ENCODE peak calls at places on chromosomes 4 and X, in six cellular contexts. K, I, V, Z, O and Q are unnamed samples.

GRCh38 chr4:1567808-1568581 is 116.1 kb downstream of the FAM53A start:
- DNase-seq in Z (no peak), V (no peak), K (no peak), I (no peak), O (no peak), Q (no peak)

GRCh38 chr4:10124167-10124930 is 7.8 kb upstream of the WDR1 start:
- DNase-seq in I (no peak), V (no peak), Z (no peak), O (no peak), K (no peak), Q (no peak)

GRCh38 chr4:79679859-79680258 is 271.8 kb upstream of the GK2 start:
- DNase-seq in V (no peak), K (no peak), Z (no peak), I (no peak), O (no peak), Q (no peak)

GRCh38 chrX:104318330-104319009 is 63.7 kb upstream of the ESX1 start:
- DNase-seq in K (peak), Z (peak), O (no peak), I (no peak), V (no peak), Q (peak)

GRCh38 chr4:118177121-118177520 is 142.8 kb downstream of the NDST3 start:
- DNase-seq in O (no peak), I (no peak), Z (no peak), V (no peak), K (no peak), Q (no peak)

GRCh38 chrX:110665636-110666035 is 130.0 kb downstream of the CHRDL1 start:
- DNase-seq in V (peak), K (no peak), I (no peak), Z (peak), O (no peak), Q (peak)

GRCh38 chr4:146638801-146639351 is at the start of gene POU4F2:
- DNase-seq in K (no peak), Z (no peak), O (no peak), V (no peak), I (no peak), Q (peak)

GRCh38 chr4:65865489-65865888 is 195.2 kb upstream of the EPHA5 start:
- DNase-seq in I (no peak), K (no peak), O (no peak), Z (no peak), V (no peak), Q (peak)

GRCh38 chr4:94882756-94883155 is 125.0 kb downstream of the BMPR1B start:
- DNase-seq in V (no peak), O (no peak), I (no peak), Z (no peak), K (no peak), Q (no peak)

GRCh38 chr4:73673286-73673685 is 53.0 kb upstream of the RASSF6 start:
- DNase-seq in Z (no peak), V (no peak), I (no peak), O (no peak), K (no peak), Q (no peak)

GRCh38 chrX:118729043-118729652 is 1.7 kb downstream of the IL13RA1 start:
- DNase-seq in O (no peak), Z (no peak), K (no peak), I (no peak), V (no peak), Q (no peak)

GRCh38 chr4:100022792-100023222 is 72.7 kb upstream of the H2AZ1 start:
- DNase-seq in O (no peak), I (no peak), Z (peak), V (no peak), K (no peak), Q (peak)

GRCh38 chrX:101219116-101219839 is at the start of gene DRP2:
- DNase-seq in V (no peak), K (no peak), O (no peak), I (no peak), Z (peak), Q (no peak)

GRCh38 chr4:163404570-163404969 is 60.9 kb downstream of the NPY5R start:
- DNase-seq in Z (no peak), K (no peak), V (no peak), I (no peak), O (no peak), Q (peak)

GRCh38 chrX:35416783-35417182 is 381.4 kb upstream of the MAGEB16 start:
- DNase-seq in O (no peak), V (no peak), K (no peak), I (no peak), Z (no peak), Q (no peak)

GRCh38 chr4:118034061-118034785 is at the start of gene NDST3:
- DNase-seq in V (peak), O (no peak), K (peak), I (peak), Z (peak), Q (peak)

GRCh38 chr4:38082424-38083374 is 122.5 kb downstream of the PTTG2 start:
- DNase-seq in I (no peak), K (no peak), Z (peak), V (no peak), O (no peak), Q (peak)

GRCh38 chrX:123814343-123814742 is 45.5 kb upstream of the XIAP start:
- DNase-seq in K (no peak), V (no peak), O (no peak), I (no peak), Z (no peak), Q (no peak)

GRCh38 chrX:10833299-10834169 is 213.1 kb upstream of the MID1 start:
- DNase-seq in K (peak), Z (no peak), V (peak), O (no peak), I (no peak), Q (peak)

GRCh38 chr4:119939066-119939995 is 127.3 kb downstream of the MAD2L1 start:
- DNase-seq in O (no peak), Z (peak), V (peak), K (no peak), I (no peak), Q (peak)

GRCh38 chrX:25028726-25029125 is 13.0 kb upstream of the ARX start:
- DNase-seq in V (no peak), O (no peak), I (no peak), Z (peak), K (no peak), Q (peak)

GRCh38 chr4:159413252-159413941 is 310.5 kb downstream of the RAPGEF2 start:
- DNase-seq in Z (peak), V (no peak), O (no peak), K (no peak), I (no peak), Q (no peak)

GRCh38 chrX:74535211-74535621 is 79.2 kb downstream of the RLIM start:
- DNase-seq in Z (peak), K (peak), V (peak), I (no peak), O (no peak), Q (peak)

GRCh38 chr4:17447675-17448298 is 64.1 kb downstream of the QDPR start:
- DNase-seq in I (no peak), O (peak), K (peak), V (peak), Z (peak), Q (peak)

GRCh38 chrX:97306771-97307470 is 423.2 kb downstream of the RPA4 start:
- DNase-seq in O (no peak), Z (no peak), I (no peak), K (no peak), V (no peak), Q (no peak)

GRCh38 chr4:8174970-8175369 is 16.4 kb upstream of the ABLIM2 start:
- DNase-seq in O (no peak), Z (no peak), V (no peak), K (no peak), I (no peak), Q (no peak)

GRCh38 chr4:24933684-24934275 is 20.9 kb upstream of the CCDC149 start:
- DNase-seq in O (no peak), I (no peak), V (no peak), Z (no peak), K (no peak), Q (no peak)

GRCh38 chrX:72479324-72480274 is 93.0 kb downstream of the HDAC8 start:
- DNase-seq in O (no peak), K (peak), I (no peak), Z (no peak), V (no peak), Q (no peak)

GRCh38 chr4:69470561-69470960 is 25.1 kb downstream of the UGT2B4 start:
- DNase-seq in K (no peak), V (no peak), I (no peak), Z (no peak), O (no peak), Q (no peak)
- TF ChIP-seq CTCF in K (no peak), V (no peak), I (no peak), Z (no peak), O (no peak), Q (no peak)

GRCh38 chr4:81919238-81919637 is 447.5 kb upstream of the RASGEF1B start:
- DNase-seq in K (no peak), O (no peak), Z (no peak), V (no peak), I (no peak), Q (peak)
- TF ChIP-seq CTCF in K (no peak), O (peak), Z (peak), V (no peak), I (no peak), Q (peak)

GRCh38 chr4:32417113-32417704 is 1697.0 kb downstream of the PCDH7 start:
- DNase-seq in O (no peak), K (no peak), V (no peak), Z (no peak), I (no peak), Q (peak)
- TF ChIP-seq CTCF in O (no peak), K (no peak), V (no peak), Z (no peak), I (peak), Q (peak)

DNA sequence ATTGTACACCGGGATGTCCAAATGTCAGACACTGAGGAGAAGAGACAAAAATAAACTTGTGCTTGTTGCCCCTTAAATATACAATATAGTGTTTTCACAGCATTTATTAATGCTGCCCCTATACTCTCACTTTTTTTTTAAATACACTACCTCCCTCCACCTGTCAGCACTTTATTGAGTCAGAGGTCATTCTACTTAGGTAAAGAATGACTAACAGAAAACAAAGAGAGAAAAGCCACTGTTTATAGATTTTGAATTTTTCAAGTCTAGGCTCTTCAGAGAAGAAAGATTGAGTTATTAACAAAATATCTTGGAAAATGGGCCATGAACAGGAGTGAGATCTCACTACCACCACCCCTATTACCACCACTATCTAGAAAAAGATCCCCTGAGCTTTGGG is 58.1 kb downstream of the NIPAL1 start:
- DNase-seq in Z (no peak), K (no peak), V (no peak), O (no peak), I (no peak), Q (no peak)
- TF ChIP-seq CTCF in Z (no peak), K (no peak), V (no peak), O (no peak), I (no peak), Q (no peak)